ENCODE peak calls at places on chromosome 22, in six cellular contexts. O, F, R, K, A and H are unnamed samples.

GRCh38 chr22:17997456-17997855 is 26.9 kb downstream of the MICAL3 start:
- DNase-seq in K (no peak), F (peak), A (peak), R (no peak), O (peak), H (peak)

GRCh38 chr22:27509132-27509920 is 292.2 kb downstream of the MN1 start:
- DNase-seq in O (no peak), K (no peak), F (no peak), R (no peak), A (no peak), H (no peak)

GRCh38 chr22:24592144-24592845 is 578 bp downstream of the LRRC75B start:
- DNase-seq in R (no peak), A (no peak), O (no peak), F (no peak), K (peak), H (no peak)

GRCh38 chr22:49923445-49923844 is 5.0 kb downstream of the CRELD2 start:
- DNase-seq in R (peak), O (no peak), K (peak), F (no peak), A (no peak), H (no peak)

GRCh38 chr22:28759861-28760560 is 12.5 kb upstream of the CCDC117 start:
- DNase-seq in F (peak), O (no peak), K (no peak), A (no peak), R (peak), H (no peak)

GRCh38 chr22:38465673-38466490 is 2.0 kb upstream of the KDELR3 start:
- DNase-seq in A (no peak), F (no peak), R (no peak), O (no peak), K (no peak), H (no peak)

GRCh38 chr22:28771195-28771791 is 1.2 kb upstream of the CCDC117 start:
- DNase-seq in A (peak), F (no peak), R (no peak), O (no peak), K (no peak), H (no peak)

GRCh38 chr22:46286941-46287872 is 9.5 kb upstream of the GTSE1 start:
- DNase-seq in K (no peak), A (no peak), O (no peak), F (no peak), R (no peak), H (no peak)

GRCh38 chr22:40231618-40232313 is 54.0 kb downstream of the TNRC6B start:
- DNase-seq in F (no peak), R (no peak), O (no peak), K (no peak), A (no peak), H (no peak)

DNA sequence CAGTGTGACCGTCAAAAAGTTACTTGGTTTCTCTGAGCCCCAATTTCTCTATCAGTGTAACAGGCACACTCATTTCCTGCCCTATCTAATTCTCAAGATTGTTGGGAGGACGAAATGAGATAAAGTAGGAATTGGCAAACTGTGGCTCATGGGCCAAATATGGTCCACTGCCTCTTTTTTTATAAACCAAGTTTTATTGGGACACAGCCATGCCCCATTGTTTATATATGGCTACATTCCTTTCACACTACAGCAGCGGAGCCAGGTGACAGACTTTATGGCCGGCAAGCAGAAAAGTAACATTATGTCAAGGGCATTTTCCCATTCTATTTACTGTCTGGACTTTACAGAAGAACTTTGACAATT is 116.7 kb upstream of the TIMP3 start:
- DNase-seq in O (no peak), K (no peak), R (peak), F (peak), A (no peak), H (peak)
- TF ChIP-seq CTCF in O (no peak), K (no peak), R (no peak), F (no peak), A (no peak), H (no peak)

DNA sequence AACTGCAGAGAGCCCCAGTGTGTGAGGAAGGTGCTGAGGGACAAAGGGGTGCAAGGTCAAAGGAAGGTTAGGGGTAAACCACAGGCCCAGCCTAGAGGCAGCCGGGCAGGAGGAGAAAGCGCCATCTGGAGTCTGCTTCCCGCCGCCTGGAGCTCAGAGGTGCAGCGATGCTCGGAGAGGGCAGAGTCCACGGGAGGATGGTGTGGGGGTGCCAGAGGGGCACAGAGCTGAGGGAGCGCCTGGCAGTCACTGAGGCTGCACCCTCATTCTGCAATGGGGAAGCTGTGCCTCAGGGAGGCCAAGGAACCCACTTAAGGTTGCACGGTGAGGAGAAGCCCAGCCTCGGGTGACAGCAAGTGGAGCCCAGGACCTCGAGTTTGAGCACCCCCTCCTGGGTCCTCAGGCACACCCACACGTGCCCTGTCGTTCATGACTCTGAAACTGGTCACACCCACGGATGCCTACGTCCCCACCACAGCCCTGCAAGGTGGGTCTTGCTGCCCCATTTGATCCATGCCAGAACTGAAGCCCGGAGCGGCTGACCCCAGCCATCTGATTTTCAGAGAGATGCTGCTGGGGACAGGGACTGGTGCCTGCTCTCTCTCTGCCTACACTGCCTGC is 1.6 kb downstream of the IL2RB start:
- DNase-seq in R (no peak), O (no peak), A (no peak), K (peak), F (no peak), H (no peak)
- TF ChIP-seq CTCF in R (no peak), O (no peak), A (no peak), K (peak), F (no peak), H (no peak)

DNA sequence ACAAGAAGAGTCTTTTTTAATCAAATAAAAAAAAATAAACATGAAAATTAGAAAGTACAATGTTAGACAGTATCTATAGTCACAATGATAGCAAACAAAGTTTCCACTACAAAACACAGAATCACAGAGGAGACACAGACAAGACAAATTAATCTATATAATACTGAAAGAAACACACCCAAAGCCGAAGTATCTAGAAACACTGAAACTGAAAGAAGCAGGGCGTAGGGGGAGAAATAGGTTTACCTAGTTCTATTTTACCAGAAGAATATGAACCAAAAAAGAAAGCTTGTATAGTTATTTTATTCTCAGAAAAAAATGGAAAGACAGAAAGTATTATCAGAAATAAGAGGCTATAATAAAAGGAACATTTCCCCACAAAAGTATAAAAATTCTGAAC is 27.1 kb upstream of the NUP50 start:
- DNase-seq in F (no peak), A (no peak), R (no peak), K (peak), O (no peak), H (no peak)
- TF ChIP-seq CTCF in F (no peak), A (no peak), R (no peak), K (no peak), O (no peak), H (no peak)

GRCh38 chr22:37130031-37130430 is 19.7 kb downstream of the IL2RB start:
- DNase-seq in A (no peak), R (no peak), K (no peak), O (no peak), F (no peak), H (no peak)

GRCh38 chr22:37127350-37127878 is 17.9 kb upstream of the TMPRSS6 start:
- DNase-seq in A (no peak), R (no peak), F (no peak), K (no peak), O (no peak), H (no peak)

GRCh38 chr22:37126383-37126782 is 16.9 kb upstream of the TMPRSS6 start:
- DNase-seq in F (no peak), O (no peak), K (peak), R (no peak), A (no peak), H (no peak)

GRCh38 chr22:37128555-37129281 is 19.2 kb upstream of the TMPRSS6 start:
- DNase-seq in R (no peak), O (no peak), F (no peak), K (no peak), A (no peak), H (no peak)

GRCh38 chr22:37126882-37127281 is 17.4 kb upstream of the TMPRSS6 start:
- DNase-seq in A (no peak), O (no peak), R (no peak), F (no peak), K (no peak), H (no peak)
- TF ChIP-seq CTCF in A (peak), O (peak), R (peak), F (no peak), K (peak), H (peak)

GRCh38 chr22:26239561-26239960 is 70.3 kb downstream of the SEZ6L start:
- DNase-seq in R (no peak), A (peak), O (no peak), F (peak), K (no peak), H (no peak)

GRCh38 chr22:26229910-26230309 is 60.6 kb downstream of the SEZ6L start:
- DNase-seq in F (no peak), O (no peak), A (no peak), R (no peak), K (no peak), H (no peak)

GRCh38 chr22:26234267-26234666 is 65.0 kb downstream of the SEZ6L start:
- DNase-seq in K (no peak), R (no peak), O (no peak), A (no peak), F (no peak), H (no peak)

DNA sequence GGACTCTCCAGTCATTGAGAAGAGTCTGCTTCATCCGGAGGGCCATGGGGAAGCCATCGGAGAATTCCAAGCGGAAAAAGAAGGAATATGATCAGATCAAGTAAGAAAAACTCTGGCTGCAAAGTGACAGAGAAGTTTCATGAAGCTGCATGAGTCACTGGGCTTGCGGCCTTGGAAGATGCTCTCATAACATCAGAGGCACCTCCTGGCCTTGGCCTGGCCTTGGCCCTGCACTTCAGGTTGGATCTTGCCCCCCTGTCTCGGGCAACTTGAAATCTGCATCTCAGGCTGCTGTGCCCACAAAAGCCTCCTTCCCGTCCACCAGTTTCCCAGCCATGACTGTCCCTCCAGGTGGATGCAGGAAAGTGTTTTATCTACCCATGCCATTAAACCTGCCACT is 66.5 kb downstream of the SEZ6L start:
- DNase-seq in O (no peak), A (peak), F (no peak), R (no peak), K (no peak), H (no peak)
- TF ChIP-seq CTCF in O (no peak), A (no peak), F (no peak), R (no peak), K (no peak), H (no peak)

DNA sequence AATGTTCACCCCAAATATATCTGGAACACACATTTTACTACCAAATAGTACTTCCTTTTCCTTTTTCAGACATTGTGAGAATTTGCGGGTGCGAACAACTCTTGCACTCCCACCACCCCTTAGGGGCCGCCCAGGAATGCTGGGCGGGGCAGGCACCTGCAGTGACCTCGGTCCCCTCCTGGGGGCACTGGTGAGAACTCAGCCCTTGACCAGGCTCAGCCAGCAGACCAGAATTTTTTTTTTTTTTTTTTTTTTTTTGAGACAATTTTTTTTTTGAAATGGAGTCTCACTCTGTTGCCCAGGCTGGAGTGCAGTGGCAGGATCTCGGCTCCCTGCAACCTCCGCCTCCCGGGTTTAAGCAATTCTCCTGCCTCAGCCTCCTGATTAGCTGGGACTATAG is 75.8 kb downstream of the ARHGAP8 start:
- DNase-seq in K (peak), F (no peak), R (no peak), A (no peak), O (peak), H (no peak)
- TF ChIP-seq CTCF in K (peak), F (peak), R (peak), A (no peak), O (peak), H (peak)

GRCh38 chr22:48663297-48663696 is 1164.4 kb downstream of the BRD1 start:
- DNase-seq in K (no peak), O (peak), R (no peak), A (no peak), F (no peak), H (no peak)
- TF ChIP-seq CTCF in K (no peak), O (peak), R (no peak), A (no peak), F (peak), H (peak)